ENCODE peak calls at places on chromosomes 12 and 14, in seven cellular contexts. M is colonic mucosa, Q is MM.1S, O is esophagus squamous epithelium, I is adrenal gland, S is right atrium auricular region, W is thoracic aorta. G is an unnamed sample.

GRCh38 chr12:110917467-110917866 is 2.9 kb downstream of the MYL2 start:
- DNase-seq in M (no peak), Q (no peak), O (no peak), I (no peak), S (no peak), W (no peak), G (peak; percentile 86)

GRCh38 chr12:49985981-49986380 is 13.2 kb downstream of the AQP6 start:
- DNase-seq in M (no peak), Q (no peak), O (no peak), I (no peak), S (no peak), W (no peak), G (no peak)

GRCh38 chr12:111692575-111693210 is 6.8 kb downstream of the ACAD10 start:
- DNase-seq in M (no peak), Q (no peak), O (no peak), I (no peak), S (no peak), W (no peak), G (peak; percentile 13)

GRCh38 chr12:74602881-74603523 is 65.4 kb downstream of the ATXN7L3B start:
- DNase-seq in M (no peak), Q (no peak), O (no peak), I (no peak), S (no peak), W (no peak), G (no peak)

GRCh38 chr12:54229624-54230212 is 40.9 kb upstream of the SMUG1 start:
- DNase-seq in M (no peak), Q (no peak), O (no peak), I (peak; percentile 43), S (peak; percentile 75), W (no peak), G (peak; percentile 94)

GRCh38 chr12:131473261-131473660 is 237.6 kb upstream of the SFSWAP start:
- DNase-seq in M (no peak), Q (no peak), O (no peak), I (no peak), S (no peak), W (no peak), G (no peak)

GRCh38 chr14:96212896-96213295 is 8.3 kb downstream of the BDKRB2 start:
- DNase-seq in M (no peak), Q (no peak), O (no peak), I (no peak), S (no peak), W (no peak), G (no peak)

GRCh38 chr14:90409209-90409730 is 12.4 kb downstream of the CALM1 start:
- DNase-seq in M (no peak), Q (no peak), O (no peak), I (peak; percentile 34), S (peak; percentile 78), W (peak; percentile 72), G (no peak)

GRCh38 chr12:13390921-13391320 is 194.4 kb downstream of the EMP1 start:
- DNase-seq in M (peak; percentile 18), Q (no peak), O (no peak), I (no peak), S (no peak), W (no peak), G (no peak)

GRCh38 chr12:56804684-56805083 is 41.6 kb downstream of the HSD17B6 start:
- DNase-seq in M (no peak), Q (no peak), O (no peak), I (no peak), S (no peak), W (no peak), G (no peak)

GRCh38 chr12:108403952-108404351 is 64.8 kb upstream of the CMKLR1 start:
- DNase-seq in M (no peak), Q (no peak), O (no peak), I (no peak), S (no peak), W (no peak), G (no peak)

GRCh38 chr12:106780010-106780625 is 5.6 kb downstream of the RIC8B start:
- DNase-seq in M (no peak), Q (no peak), O (no peak), I (no peak), S (no peak), W (no peak), G (no peak)
- H3K27ac ChIP-seq in M (no peak overlapping the region), Q (no peak overlapping the region), O (no peak overlapping the region), I (no peak overlapping the region), S (no peak overlapping the region), W (no peak overlapping the region), G (no peak overlapping the region)

GRCh38 chr12:106109168-106109910 is 29.4 kb downstream of the NUAK1 start:
- DNase-seq in M (no peak), Q (no peak), O (no peak), I (no peak), S (no peak), W (no peak), G (no peak)
- H3K4me1 ChIP-seq in M (no peaks in the 10 kb centered on the region), Q (peaks cover 39% of the 10 kb centered on the region), O (peaks cover 58% of the 10 kb centered on the region), I (peaks cover 12% of the 10 kb centered on the region), S (no peaks in the 10 kb centered on the region), W (peaks cover 98% of the 10 kb centered on the region), G (peaks cover 29% of the 10 kb centered on the region)

GRCh38 chr12:104671407-104672095 is 214.8 kb downstream of the CHST11 start:
- DNase-seq in M (peak; percentile 62), Q (peak; percentile 65), O (peak; percentile 13), I (peak; percentile 94), S (peak; percentile 95), W (peak; percentile 85), G (peak; percentile 69)
- H3K27ac ChIP-seq in M (peak overlapping the region; percentile 43), Q (no peak overlapping the region), O (peak overlapping the region; percentile 51), I (peak overlapping the region; percentile 64), S (peak overlapping the region; percentile 84), W (peak overlapping the region; percentile 75), G (peak overlapping the region; percentile 76)

DNA sequence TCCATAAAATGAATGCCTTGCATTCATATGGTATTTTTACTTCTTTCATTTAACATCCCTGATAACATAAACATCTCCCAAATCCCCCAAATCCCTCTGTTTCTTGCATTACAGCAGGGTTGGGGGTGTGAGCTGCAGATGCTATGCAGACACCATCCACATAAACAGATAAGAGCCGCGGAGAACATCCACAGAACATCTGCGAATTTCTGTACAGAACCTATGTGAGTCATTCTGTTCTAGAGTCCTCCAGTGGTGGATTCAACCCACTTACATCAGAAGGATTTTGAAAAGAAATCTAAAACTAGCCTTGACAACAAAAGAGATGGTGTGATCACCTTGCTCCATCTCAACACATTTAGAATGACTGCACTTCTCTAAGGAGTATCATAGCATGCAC is 20.3 kb downstream of the FBLN5 start:
- DNase-seq in M (no peak), Q (no peak), O (no peak), I (no peak), S (no peak), W (no peak), G (no peak)
- H3K4me1 ChIP-seq in M (no peaks in the 10 kb centered on the region), Q (no peaks in the 10 kb centered on the region), O (no peaks in the 10 kb centered on the region), I (no peaks in the 10 kb centered on the region), S (no peaks in the 10 kb centered on the region), W (peaks cover 100% of the 10 kb centered on the region), G (no peaks in the 10 kb centered on the region)

GRCh38 chr12:89320735-89321134 is 31.6 kb downstream of the DUSP6 start:
- DNase-seq in M (no peak), Q (no peak), O (no peak), I (no peak), S (no peak), W (no peak), G (no peak)

GRCh38 chr12:89314060-89314761 is 38.1 kb downstream of the DUSP6 start:
- DNase-seq in M (no peak), Q (no peak), O (no peak), I (no peak), S (no peak), W (no peak), G (no peak)

GRCh38 chr12:89319606-89320005 is 32.7 kb downstream of the DUSP6 start:
- DNase-seq in M (no peak), Q (peak; percentile 20), O (no peak), I (no peak), S (no peak), W (no peak), G (no peak)

GRCh38 chr12:89319111-89319510 is 33.2 kb downstream of the DUSP6 start:
- DNase-seq in M (no peak), Q (no peak), O (no peak), I (no peak), S (no peak), W (no peak), G (peak; percentile 75)

DNA sequence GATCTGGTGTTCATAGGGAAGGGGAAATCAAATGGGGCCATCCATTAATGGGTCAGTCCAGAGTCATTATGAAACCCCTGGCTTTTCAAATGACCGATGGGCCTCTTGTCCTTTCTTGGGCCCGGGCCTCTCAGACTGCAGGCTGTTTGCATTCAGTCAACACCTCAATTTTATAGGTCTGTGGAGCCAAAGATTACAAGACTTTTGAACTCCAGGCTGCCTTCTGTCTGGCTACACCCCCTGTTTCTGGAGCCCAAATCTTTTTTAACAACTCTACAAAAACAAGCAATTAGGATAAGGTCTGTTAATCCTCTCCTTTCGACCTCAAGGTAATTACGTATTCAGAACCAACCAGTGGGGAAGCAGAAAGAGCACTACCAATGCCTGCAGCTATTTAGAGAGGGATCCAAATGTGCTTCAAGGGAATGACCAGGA is 35.6 kb downstream of the DUSP6 start:
- DNase-seq in M (peak; percentile 22), Q (no peak), O (no peak), I (no peak), S (no peak), W (no peak), G (no peak)
- H3K27ac ChIP-seq in M (no peak overlapping the region), Q (no peak overlapping the region), O (no peak overlapping the region), I (no peak overlapping the region), S (no peak overlapping the region), W (peak overlapping the region; percentile 1), G (peak overlapping the region; percentile 91)

DNA sequence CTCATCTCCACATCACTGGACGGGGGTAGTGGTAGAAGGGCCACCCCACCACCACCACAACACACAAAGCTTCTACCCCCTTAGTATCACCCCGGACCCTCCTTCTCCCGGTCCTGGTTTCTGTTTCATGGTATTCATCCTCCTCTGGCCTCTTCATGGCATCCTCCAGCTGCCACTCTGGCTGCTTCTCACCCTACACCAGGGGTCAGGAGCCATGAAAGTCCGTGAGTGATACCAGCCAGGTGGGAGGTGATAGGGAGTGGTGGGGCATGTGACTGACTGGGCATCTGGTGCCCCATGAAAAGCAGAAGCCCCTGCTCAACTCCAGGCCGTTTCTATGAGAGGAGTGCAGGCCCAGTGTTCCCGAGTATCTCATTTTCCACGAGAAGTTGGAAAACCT is 151.4 kb upstream of the HIF1A start:
- DNase-seq in M (no peak), Q (no peak), O (no peak), I (no peak), S (no peak), W (no peak), G (no peak)
- H3K4me1 ChIP-seq in M (peaks cover 8% of the 10 kb centered on the region), Q (no peaks in the 10 kb centered on the region), O (peaks cover 58% of the 10 kb centered on the region), I (peaks cover 22% of the 10 kb centered on the region), S (no peaks in the 10 kb centered on the region), W (peaks cover 61% of the 10 kb centered on the region), G (peaks cover 15% of the 10 kb centered on the region)

DNA sequence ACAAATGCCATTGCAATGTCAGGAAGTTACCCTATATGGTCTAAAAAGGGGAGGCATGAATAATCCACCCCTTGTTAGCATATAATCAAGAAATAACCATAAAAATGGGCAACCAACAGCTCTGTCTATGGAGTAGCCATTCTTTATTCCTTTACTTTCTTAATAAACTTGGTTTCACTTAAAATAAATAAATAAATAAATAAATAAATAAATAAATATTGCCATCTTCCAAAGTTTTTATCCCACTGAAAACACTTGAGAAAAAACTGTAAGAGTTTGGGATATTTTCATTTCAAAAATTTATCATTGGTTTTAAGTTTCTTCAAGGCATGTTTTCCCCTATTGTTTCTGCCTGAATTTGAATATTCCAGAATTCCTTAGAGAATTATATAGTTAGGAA is 89.8 kb downstream of the SYT10 start:
- DNase-seq in M (no peak), Q (no peak), O (no peak), I (no peak), S (no peak), W (no peak), G (no peak)
- H3K27ac ChIP-seq in M (no peak overlapping the region), Q (no peak overlapping the region), O (no peak overlapping the region), I (no peak overlapping the region), S (no peak overlapping the region), W (no peak overlapping the region), G (no peak overlapping the region)

G was measured in cardiac muscle cell.